ENCODE peak calls at places on chromosomes 7 and 10, in five cellular contexts. A, U, V, N and M are unnamed samples.

GRCh38 chr10:70785190-70785589 is at the start of gene TBATA:
- DNase-seq in A (no peak), U (no peak), V (no peak), N (no peak), M (no peak)

GRCh38 chr7:22992874-22993840 is 20.8 kb downstream of the HYCC1 start:
- DNase-seq in A (no peak), U (no peak), V (no peak), N (no peak), M (no peak)

GRCh38 chr10:46541017-46541661 is 15.3 kb downstream of the GPRIN2 start:
- DNase-seq in A (peak), U (peak), V (peak), N (no peak), M (no peak)

GRCh38 chr7:4361774-4362173 is 320.3 kb upstream of the FOXK1 start:
- DNase-seq in A (no peak), U (no peak), V (peak), N (no peak), M (no peak)

GRCh38 chr7:3893151-3893788 is 592.2 kb downstream of the SDK1 start:
- DNase-seq in A (no peak), U (no peak), V (no peak), N (no peak), M (no peak)

GRCh38 chr10:99435986-99436633 is 5.7 kb upstream of the GOT1 start:
- DNase-seq in A (no peak), U (peak), V (peak), N (no peak), M (no peak)

GRCh38 chr7:105707381-105707780 is 126.1 kb upstream of the EFCAB10 start:
- DNase-seq in A (no peak), U (no peak), V (no peak), N (no peak), M (no peak)

GRCh38 chr10:97851341-97852001 is 1.8 kb downstream of the GOLGA7B start:
- DNase-seq in A (no peak), U (no peak), V (no peak), N (no peak), M (no peak)

GRCh38 chr7:64849924-64850499 is 53.1 kb upstream of the ZNF273 start:
- DNase-seq in A (no peak), U (no peak), V (no peak), N (no peak), M (no peak)

GRCh38 chr7:130292682-130293257 is at the start of gene CPA4:
- DNase-seq in A (no peak), U (no peak), V (peak), N (no peak), M (peak)
- TF ChIP-seq POLR2A in A (no peak), U (no peak), V (no peak), N (no peak), M (no peak)

DNA sequence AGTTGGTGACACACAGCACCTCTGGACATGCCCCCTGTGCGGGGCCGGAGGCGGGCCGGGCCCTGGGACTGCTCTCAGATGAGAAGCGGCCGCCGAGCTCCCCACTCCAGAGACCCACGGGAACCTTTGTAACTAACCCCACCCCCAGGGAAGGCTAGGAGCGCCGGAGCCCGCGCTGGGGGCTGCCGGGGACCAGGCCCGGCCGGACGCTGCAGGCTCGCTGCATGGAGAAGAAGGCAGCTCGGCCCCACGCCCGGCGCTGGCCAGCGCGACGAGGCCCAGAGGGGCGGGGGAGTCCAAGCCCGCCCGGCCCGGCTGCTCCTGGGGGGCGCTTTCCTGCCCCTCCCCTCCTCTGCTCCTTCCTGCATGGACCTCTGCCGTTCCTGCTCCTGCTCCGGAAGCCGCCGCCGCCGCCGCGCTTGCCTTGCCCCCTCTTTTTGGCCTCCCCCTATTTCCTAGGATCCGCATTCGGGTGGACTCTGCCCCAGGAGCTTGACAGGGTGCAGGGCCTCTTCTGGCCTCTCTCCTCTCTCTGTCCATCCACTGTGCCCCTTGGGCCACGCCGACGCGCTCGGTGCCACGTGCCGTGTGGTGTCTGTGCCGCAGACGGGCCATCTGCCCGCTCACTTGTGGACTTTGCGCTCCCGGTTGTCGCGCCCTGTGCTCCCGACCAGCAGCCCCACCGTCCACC is 36.7 kb downstream of the AGAP3 start:
- DNase-seq in A (no peak), U (no peak), V (no peak), N (no peak), M (no peak)
- TF ChIP-seq POLR2A in A (no peak), U (no peak), V (no peak), N (no peak), M (no peak)

GRCh38 chr10:126043389-126043788 is 147.0 kb downstream of the FANK1 start:
- DNase-seq in A (no peak), U (no peak), V (no peak), N (no peak), M (no peak)
- TF ChIP-seq POLR2A in A (no peak), U (no peak), V (no peak), N (no peak), M (no peak)

GRCh38 chr7:92179393-92179924 is 517 bp upstream of the LRRD1 start:
- DNase-seq in A (no peak), U (no peak), V (no peak), N (no peak), M (no peak)

GRCh38 chr7:92177362-92177761 is 1.6 kb downstream of the LRRD1 start:
- DNase-seq in A (no peak), U (no peak), V (peak), N (no peak), M (no peak)

DNA sequence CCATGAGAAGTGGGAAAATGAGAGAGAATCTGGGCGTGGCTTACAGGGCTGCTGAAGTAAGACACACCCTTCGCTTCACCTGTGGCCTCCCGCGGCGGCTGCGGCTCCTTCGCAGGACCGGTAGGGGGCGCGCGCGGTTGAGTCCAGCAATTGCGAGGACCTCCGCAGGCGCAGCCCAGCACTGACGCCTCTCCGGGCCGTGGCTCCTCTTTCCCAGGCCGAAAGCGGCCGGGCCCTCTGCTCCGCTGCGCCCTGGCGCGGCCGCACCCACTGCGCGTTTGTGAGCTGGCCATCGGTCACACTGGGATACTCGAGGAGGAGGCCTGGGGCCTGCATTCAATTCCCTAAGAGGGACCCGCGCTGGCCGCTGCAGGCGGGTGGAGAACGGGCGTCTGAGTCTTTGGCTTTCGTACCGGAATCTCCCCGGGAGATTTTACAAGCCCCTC is at the start of gene LRRD1:
- DNase-seq in A (peak), U (peak), V (peak), N (peak), M (peak)
- TF ChIP-seq POLR2A in A (no peak), U (no peak), V (no peak), N (no peak), M (no peak)

DNA sequence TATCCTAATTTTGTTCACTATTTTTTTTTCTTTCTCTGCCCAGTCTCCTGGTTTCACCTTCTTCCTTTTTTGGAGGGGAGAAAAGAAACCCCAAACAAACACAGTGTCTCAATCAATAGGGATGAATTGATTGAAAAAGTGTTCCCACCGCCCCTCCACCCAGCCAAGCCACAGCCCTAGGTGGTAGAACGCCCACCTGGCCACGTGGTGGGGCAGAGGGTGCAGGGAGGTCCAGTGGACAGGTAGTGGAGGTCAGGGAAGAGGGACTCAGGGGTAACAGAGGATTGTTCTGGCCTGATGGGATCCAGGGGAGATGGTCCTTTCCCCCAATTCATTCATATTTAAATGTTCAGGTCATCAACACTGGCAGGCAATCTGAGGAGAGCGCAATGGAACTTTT is 1.8 kb downstream of the INHBA start:
- DNase-seq in A (no peak), U (no peak), V (no peak), N (no peak), M (no peak)
- TF ChIP-seq POLR2A in A (no peak), U (no peak), V (no peak), N (no peak), M (no peak)

DNA sequence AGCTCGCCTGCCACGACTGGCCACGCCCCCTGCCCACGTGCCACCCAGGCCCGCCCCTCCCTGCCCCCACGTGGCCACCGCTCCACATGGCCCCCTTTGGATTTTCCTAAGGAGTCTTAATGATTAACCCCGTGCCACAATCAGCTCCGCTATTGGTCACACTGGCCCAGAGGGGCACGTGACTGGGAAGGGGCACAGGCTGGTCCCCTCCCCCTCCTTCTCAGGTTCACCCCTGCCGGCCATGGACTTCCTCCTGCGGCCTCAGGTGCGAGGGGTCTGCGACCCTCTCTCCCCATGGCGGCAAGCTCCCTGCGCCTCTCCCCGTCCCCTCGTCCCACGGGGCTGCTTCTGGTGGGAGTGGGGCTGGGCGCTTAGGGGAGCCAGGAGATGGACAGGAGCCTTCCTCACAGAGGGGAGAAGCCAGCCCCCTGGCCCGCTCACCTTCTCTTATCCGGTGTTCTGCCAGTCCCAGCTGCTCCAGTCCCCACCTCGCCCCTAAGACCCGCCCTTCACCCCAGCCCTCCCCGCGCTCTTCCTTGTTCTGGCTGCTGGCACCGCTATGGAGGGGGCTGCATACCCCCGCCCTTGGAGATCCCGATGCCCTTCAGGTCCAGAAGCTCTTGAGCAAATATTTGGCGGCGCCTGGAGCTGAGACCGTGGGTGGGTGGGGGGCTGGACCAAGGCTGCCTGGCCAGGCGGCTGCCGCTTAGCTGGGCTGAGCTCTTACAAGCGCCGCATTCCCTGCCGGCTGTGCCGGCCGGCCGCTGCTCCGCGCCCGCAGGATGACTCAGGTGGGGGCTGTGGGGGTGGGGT is 3.2 kb downstream of the SLC4A2 start:
- DNase-seq in A (no peak), U (peak), V (peak), N (no peak), M (no peak)
- TF ChIP-seq POLR2A in A (no peak), U (no peak), V (peak), N (no peak), M (no peak)

DNA sequence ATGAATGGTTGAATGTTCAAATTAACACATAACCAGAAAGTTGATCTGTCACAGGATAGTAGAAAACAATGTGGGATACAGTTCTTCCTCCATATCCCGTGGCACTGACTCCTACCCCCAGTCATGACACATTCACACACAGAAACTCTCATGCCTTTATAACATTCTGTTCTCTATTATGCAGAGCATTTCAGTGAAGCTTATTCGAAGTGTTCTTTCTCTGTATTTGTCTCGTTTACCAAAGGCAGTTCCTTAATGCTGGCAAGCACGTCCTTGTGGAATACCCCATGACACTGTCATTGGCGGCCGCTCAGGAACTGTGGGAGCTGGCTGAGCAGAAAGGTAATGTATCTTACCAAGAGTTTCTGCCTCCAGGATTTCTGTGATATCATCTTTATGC is 34.0 kb downstream of the BLVRA start:
- DNase-seq in A (no peak), U (no peak), V (no peak), N (no peak), M (peak)
- TF ChIP-seq POLR2A in A (no peak), U (no peak), V (no peak), N (no peak), M (no peak)

DNA sequence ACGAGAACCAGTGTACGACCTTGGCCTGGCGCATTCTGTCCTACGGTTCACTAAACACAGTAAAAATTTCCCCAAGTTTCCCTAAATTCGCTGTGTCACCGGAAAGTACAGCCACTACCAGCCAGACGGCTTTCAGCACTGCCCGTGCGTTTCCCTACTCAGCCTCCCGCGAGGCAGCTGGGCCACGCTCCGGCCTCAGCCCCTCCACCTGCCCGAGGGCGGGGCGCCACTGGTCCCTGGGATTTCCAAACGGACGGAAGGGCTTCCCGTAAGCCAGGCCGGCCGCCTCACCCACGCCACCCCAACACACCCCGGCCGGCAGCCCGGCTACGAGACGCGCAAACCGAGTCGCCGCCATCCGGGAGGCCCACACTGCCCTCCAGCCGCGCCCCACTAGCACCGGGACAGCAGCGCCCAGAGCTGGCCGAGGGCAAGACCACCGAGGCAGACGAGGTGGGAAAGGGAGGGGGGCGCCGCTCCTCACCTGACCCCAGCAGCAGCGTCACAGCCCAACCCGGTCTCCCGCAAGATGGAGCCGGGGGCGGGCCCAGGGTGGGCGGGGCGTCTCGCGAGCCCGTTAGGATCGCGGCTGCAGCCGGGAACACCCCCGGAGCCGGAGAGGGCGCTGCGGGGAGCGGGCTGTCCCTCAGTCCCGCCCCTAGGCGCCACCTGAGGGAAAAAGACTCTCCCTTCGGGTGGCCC is at the start of gene ANXA7:
- DNase-seq in A (peak), U (peak), V (peak), N (peak), M (peak)
- TF ChIP-seq POLR2A in A (peak), U (peak), V (peak), N (peak), M (peak)